ENCODE peak calls at places on chromosomes 3 and 15, in five cellular contexts. C, E, Z, M and T are unnamed samples.

GRCh38 chr3:193655827-193656433 is 62.9 kb downstream of the OPA1 start:
- DNase-seq in E (no peak), C (no peak), M (no peak), Z (no peak), T (no peak)

GRCh38 chr3:32018723-32019564 is 37.4 kb downstream of the ZNF860 start:
- DNase-seq in Z (no peak), E (peak; percentile 18), M (no peak), C (no peak), T (no peak)

GRCh38 chr15:70902105-70902504 is 9.5 kb downstream of the LRRC49 start:
- DNase-seq in Z (no peak), C (no peak), M (no peak), E (no peak), T (no peak)

GRCh38 chr15:33834892-33835730 is 133.2 kb upstream of the CHRM5 start:
- DNase-seq in M (no peak), C (no peak), E (no peak), Z (no peak), T (peak; percentile 58)

GRCh38 chr3:71930056-71930991 is 145.4 kb upstream of the PROK2 start:
- DNase-seq in Z (peak; percentile 22), E (peak; percentile 4), M (no peak), C (no peak), T (peak; percentile 45)

GRCh38 chr15:99963096-99963825 is 230.0 kb upstream of the LYSMD4 start:
- DNase-seq in C (peak; percentile 6), M (no peak), E (no peak), Z (no peak), T (no peak)

GRCh38 chr3:149715247-149715646 is 37.0 kb downstream of the COMMD2 start:
- DNase-seq in Z (no peak), E (no peak), M (no peak), C (no peak), T (no peak)

GRCh38 chr3:43489918-43490317 is 131.9 kb downstream of the ANO10 start:
- DNase-seq in E (no peak), Z (no peak), M (no peak), C (no peak), T (no peak)

GRCh38 chr15:75389791-75390382 is 21.5 kb upstream of the MAN2C1 start:
- DNase-seq in C (no peak), Z (no peak), E (no peak), M (no peak), T (no peak)

GRCh38 chr3:72336821-72337479 is 511.3 kb downstream of the SHQ1 start:
- DNase-seq in C (peak; percentile 87), Z (peak; percentile 66), M (no peak), E (peak; percentile 89), T (no peak)

DNA sequence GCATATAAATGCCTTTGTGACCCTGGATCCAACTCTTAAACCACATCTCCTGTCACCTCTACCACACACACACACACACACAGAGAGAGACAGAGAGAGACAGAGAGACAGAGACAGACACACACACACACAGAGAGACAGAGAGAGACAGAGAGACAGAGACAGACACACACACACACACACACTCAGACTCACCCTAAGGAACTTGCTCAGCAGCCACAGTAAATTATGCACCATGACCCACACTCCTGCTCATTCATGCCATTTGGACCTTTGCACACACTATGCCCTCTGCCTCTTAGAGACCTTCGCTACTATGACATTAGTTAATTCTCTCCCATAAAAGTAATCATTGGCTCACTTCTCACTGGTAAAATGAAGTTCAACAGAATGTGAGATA is 275.7 kb downstream of the ADAMTSL3 start:
- DNase-seq in C (no peak), Z (no peak), M (no peak), E (no peak), T (no peak)
- H3K27ac ChIP-seq in C (no peak overlapping the region), Z (no peak overlapping the region), M (no peak overlapping the region), E (no peak overlapping the region), T (no peak overlapping the region)

GRCh38 chr15:98856540-98856907 is 151.1 kb downstream of the PGPEP1L start:
- DNase-seq in E (no peak), Z (no peak), M (no peak), C (no peak), T (no peak)
- H3K27ac ChIP-seq in E (no peak overlapping the region), Z (peak overlapping the region; percentile 18), M (peak overlapping the region; percentile 99), C (no peak overlapping the region), T (no peak overlapping the region)

GRCh38 chr3:52904000-52904399 is 6.7 kb upstream of the STIMATE start:
- DNase-seq in Z (no peak), E (no peak), C (no peak), M (no peak), T (no peak)
- H3K27ac ChIP-seq in Z (no peak overlapping the region), E (no peak overlapping the region), C (no peak overlapping the region), M (no peak overlapping the region), T (no peak overlapping the region)

DNA sequence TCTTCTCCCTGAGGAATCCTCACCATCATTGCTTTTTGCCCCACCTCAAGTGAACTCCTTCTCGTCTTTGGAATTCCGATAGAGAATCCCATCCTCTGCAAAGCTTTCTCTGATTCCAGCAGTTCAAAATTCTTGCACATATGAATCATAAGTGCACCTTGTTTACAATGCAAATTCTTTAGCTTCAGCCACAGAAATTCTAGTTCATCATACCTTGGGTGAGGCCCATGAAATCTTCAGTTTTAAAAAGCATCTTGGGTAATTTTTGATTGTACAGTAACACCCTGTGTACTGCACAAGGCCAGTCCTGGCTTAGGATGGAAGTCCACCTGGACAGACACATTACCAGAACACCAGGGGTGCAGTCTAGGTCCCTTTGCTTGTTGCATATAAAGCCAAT is 30.8 kb downstream of the MDFIC2 start:
- DNase-seq in Z (no peak), E (no peak), M (no peak), C (no peak), T (no peak)
- H3K27ac ChIP-seq in Z (no peak overlapping the region), E (no peak overlapping the region), M (no peak overlapping the region), C (no peak overlapping the region), T (no peak overlapping the region)

GRCh38 chr15:98853593-98854420 is 153.8 kb downstream of the PGPEP1L start:
- DNase-seq in Z (no peak), M (no peak), C (peak; percentile 52), E (no peak), T (no peak)

GRCh38 chr15:98854496-98854895 is 153.1 kb downstream of the PGPEP1L start:
- DNase-seq in C (no peak), M (no peak), Z (no peak), E (no peak), T (no peak)

GRCh38 chr15:98853161-98853560 is 154.4 kb downstream of the PGPEP1L start:
- DNase-seq in M (no peak), Z (peak; percentile 95), E (peak; percentile 90), C (peak; percentile 89), T (no peak)

GRCh38 chr15:98855067-98855814 is 152.4 kb downstream of the PGPEP1L start:
- DNase-seq in C (no peak), M (no peak), E (no peak), Z (no peak), T (no peak)

GRCh38 chr15:98850991-98851776 is 156.4 kb downstream of the PGPEP1L start:
- DNase-seq in E (peak; percentile 69), Z (peak; percentile 83), C (peak; percentile 84), M (no peak), T (no peak)
- H3K27ac ChIP-seq in E (peak overlapping the region; percentile 84), Z (peak overlapping the region; percentile 98), C (peak overlapping the region; percentile 71), M (peak overlapping the region; percentile 86), T (no peak overlapping the region)

GRCh38 chr15:40274350-40275274 is 8.3 kb downstream of the ANKRD63 start:
- DNase-seq in E (peak; percentile 78), Z (peak; percentile 73), M (peak; percentile 80), C (peak; percentile 90), T (no peak)

GRCh38 chr15:40273428-40273827 is 9.4 kb downstream of the ANKRD63 start:
- DNase-seq in Z (no peak), C (no peak), M (no peak), E (no peak), T (no peak)

GRCh38 chr15:40272713-40273056 is 10.2 kb downstream of the ANKRD63 start:
- DNase-seq in Z (no peak), E (no peak), M (no peak), C (no peak), T (no peak)

GRCh38 chr15:40270246-40270995 is 12.4 kb downstream of the ANKRD63 start:
- DNase-seq in Z (no peak), C (no peak), M (no peak), E (no peak), T (no peak)

GRCh38 chr15:40271915-40272712 is 10.8 kb downstream of the ANKRD63 start:
- DNase-seq in E (no peak), Z (no peak), C (no peak), M (no peak), T (no peak)
- H3K27ac ChIP-seq in E (no peak overlapping the region), Z (no peak overlapping the region), C (no peak overlapping the region), M (no peak overlapping the region), T (no peak overlapping the region)

GRCh38 chr15:64865126-64865997 is 23.6 kb downstream of the PLEKHO2 start:
- DNase-seq in E (no peak), Z (no peak), M (no peak), C (no peak), T (no peak)
- H3K27ac ChIP-seq in E (no peak overlapping the region), Z (peak overlapping the region; percentile 82), M (no peak overlapping the region), C (no peak overlapping the region), T (no peak overlapping the region)

DNA sequence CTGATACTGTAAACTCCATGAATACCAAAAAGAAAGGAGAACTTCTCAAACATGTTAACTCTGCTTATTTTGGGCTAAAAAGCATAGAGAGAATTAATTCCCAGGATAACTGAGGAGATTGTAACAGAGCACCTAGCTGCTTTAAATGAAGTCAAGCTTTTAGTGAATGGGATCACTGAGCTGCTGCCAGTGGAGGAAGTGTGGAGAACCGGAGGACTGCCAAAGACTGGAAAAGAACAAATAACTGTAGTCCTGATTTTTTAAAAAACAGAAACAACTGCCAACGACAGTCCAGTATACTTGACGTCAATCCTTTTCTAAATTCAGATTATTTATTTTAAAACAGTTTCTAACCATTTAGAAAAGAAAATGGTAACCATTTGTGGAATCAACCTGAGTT is 3.3 kb downstream of the C3orf70 start:
- DNase-seq in M (no peak), C (no peak), E (peak; percentile 32), Z (no peak), T (no peak)
- H3K27ac ChIP-seq in M (no peak overlapping the region), C (no peak overlapping the region), E (peak overlapping the region; percentile 2), Z (no peak overlapping the region), T (no peak overlapping the region)